ENCODE peak calls at places on chromosome 18, in eight cellular contexts. One of them, this sample, is unnamed. For H3K9me3, the result is how much of the 10 kb centered on the place peaks cover.

GRCh38 chr18:57802166-57802868 is 798 bp downstream of the ATP8B1 start:
- DNase-seq in A673: no peak
- DNase-seq in stomach: no peak
- DNase-seq in heart left ventricle: no peak
- DNase-seq in uterus: no peak
- DNase-seq in CD8-positive, alpha-beta T cell: no peak
- DNase-seq in cardiac muscle cell: no peak
- DNase-seq in lower lobe of right lung: no peak
- DNase-seq in this sample: no peak

GRCh38 chr18:24534271-24534670 is 73.8 kb downstream of the HRH4 start:
- DNase-seq in A673: no peak
- DNase-seq in stomach: no peak
- DNase-seq in heart left ventricle: no peak
- DNase-seq in uterus: no peak
- DNase-seq in CD8-positive, alpha-beta T cell: no peak
- DNase-seq in cardiac muscle cell: no peak
- DNase-seq in lower lobe of right lung: no peak
- DNase-seq in this sample: no peak

GRCh38 chr18:51195602-51196115 is 1.8 kb downstream of the MEX3C start:
- DNase-seq in A673: peak
- DNase-seq in stomach: no peak
- DNase-seq in heart left ventricle: peak
- DNase-seq in uterus: no peak
- DNase-seq in CD8-positive, alpha-beta T cell: peak
- DNase-seq in cardiac muscle cell: peak
- DNase-seq in lower lobe of right lung: no peak
- DNase-seq in this sample: peak

GRCh38 chr18:65769653-65770052 is 18.8 kb downstream of the CDH7 start:
- DNase-seq in A673: no peak
- DNase-seq in stomach: no peak
- DNase-seq in heart left ventricle: no peak
- DNase-seq in uterus: no peak
- DNase-seq in CD8-positive, alpha-beta T cell: no peak
- DNase-seq in cardiac muscle cell: no peak
- DNase-seq in lower lobe of right lung: no peak
- DNase-seq in this sample: no peak

GRCh38 chr18:986071-986470 is 81.4 kb downstream of the ADCYAP1 start:
- DNase-seq in A673: no peak
- DNase-seq in stomach: no peak
- DNase-seq in heart left ventricle: no peak
- DNase-seq in uterus: no peak
- DNase-seq in CD8-positive, alpha-beta T cell: no peak
- DNase-seq in cardiac muscle cell: no peak
- DNase-seq in lower lobe of right lung: no peak
- DNase-seq in this sample: no peak

GRCh38 chr18:75210274-75211001 is at the start of gene TSHZ1:
- DNase-seq in A673: peak
- DNase-seq in stomach: peak
- DNase-seq in heart left ventricle: peak
- DNase-seq in uterus: peak
- DNase-seq in CD8-positive, alpha-beta T cell: peak
- DNase-seq in cardiac muscle cell: peak
- DNase-seq in lower lobe of right lung: no peak
- DNase-seq in this sample: peak

GRCh38 chr18:75478996-75479870 is 51.7 kb upstream of the SMIM21 start:
- DNase-seq in A673: peak
- DNase-seq in stomach: no peak
- DNase-seq in heart left ventricle: no peak
- DNase-seq in uterus: peak
- DNase-seq in CD8-positive, alpha-beta T cell: no peak
- DNase-seq in cardiac muscle cell: peak
- DNase-seq in lower lobe of right lung: no peak
- DNase-seq in this sample: no peak

GRCh38 chr18:50313031-50313607 is 25.6 kb upstream of the CXXC1 start:
- DNase-seq in A673: no peak
- DNase-seq in stomach: no peak
- DNase-seq in heart left ventricle: no peak
- DNase-seq in uterus: no peak
- DNase-seq in CD8-positive, alpha-beta T cell: no peak
- DNase-seq in cardiac muscle cell: no peak
- DNase-seq in lower lobe of right lung: no peak
- DNase-seq in this sample: no peak

GRCh38 chr18:51011709-51012108 is 18.3 kb upstream of the SMAD4 start:
- DNase-seq in A673: no peak
- DNase-seq in stomach: no peak
- DNase-seq in heart left ventricle: no peak
- DNase-seq in uterus: no peak
- DNase-seq in CD8-positive, alpha-beta T cell: no peak
- DNase-seq in cardiac muscle cell: no peak
- DNase-seq in lower lobe of right lung: no peak
- DNase-seq in this sample: no peak

GRCh38 chr18:14748496-14748895 is 524 bp downstream of the ANKRD30B start:
- DNase-seq in A673: no peak
- DNase-seq in stomach: no peak
- DNase-seq in heart left ventricle: no peak
- DNase-seq in uterus: no peak
- DNase-seq in CD8-positive, alpha-beta T cell: no peak
- DNase-seq in cardiac muscle cell: no peak
- DNase-seq in lower lobe of right lung: no peak
- DNase-seq in this sample: no peak

GRCh38 chr18:69845588-69846506 is 101.8 kb downstream of the CD226 start:
- DNase-seq in A673: peak
- DNase-seq in stomach: no peak
- DNase-seq in heart left ventricle: no peak
- DNase-seq in uterus: no peak
- DNase-seq in CD8-positive, alpha-beta T cell: no peak
- DNase-seq in cardiac muscle cell: peak
- DNase-seq in lower lobe of right lung: no peak
- DNase-seq in this sample: peak

GRCh38 chr18:77131652-77132368 is 773 bp downstream of the MBP start:
- DNase-seq in A673: no peak
- DNase-seq in stomach: peak
- DNase-seq in heart left ventricle: peak
- DNase-seq in uterus: peak
- DNase-seq in CD8-positive, alpha-beta T cell: peak
- DNase-seq in cardiac muscle cell: peak
- DNase-seq in lower lobe of right lung: peak
- DNase-seq in this sample: peak

DNA sequence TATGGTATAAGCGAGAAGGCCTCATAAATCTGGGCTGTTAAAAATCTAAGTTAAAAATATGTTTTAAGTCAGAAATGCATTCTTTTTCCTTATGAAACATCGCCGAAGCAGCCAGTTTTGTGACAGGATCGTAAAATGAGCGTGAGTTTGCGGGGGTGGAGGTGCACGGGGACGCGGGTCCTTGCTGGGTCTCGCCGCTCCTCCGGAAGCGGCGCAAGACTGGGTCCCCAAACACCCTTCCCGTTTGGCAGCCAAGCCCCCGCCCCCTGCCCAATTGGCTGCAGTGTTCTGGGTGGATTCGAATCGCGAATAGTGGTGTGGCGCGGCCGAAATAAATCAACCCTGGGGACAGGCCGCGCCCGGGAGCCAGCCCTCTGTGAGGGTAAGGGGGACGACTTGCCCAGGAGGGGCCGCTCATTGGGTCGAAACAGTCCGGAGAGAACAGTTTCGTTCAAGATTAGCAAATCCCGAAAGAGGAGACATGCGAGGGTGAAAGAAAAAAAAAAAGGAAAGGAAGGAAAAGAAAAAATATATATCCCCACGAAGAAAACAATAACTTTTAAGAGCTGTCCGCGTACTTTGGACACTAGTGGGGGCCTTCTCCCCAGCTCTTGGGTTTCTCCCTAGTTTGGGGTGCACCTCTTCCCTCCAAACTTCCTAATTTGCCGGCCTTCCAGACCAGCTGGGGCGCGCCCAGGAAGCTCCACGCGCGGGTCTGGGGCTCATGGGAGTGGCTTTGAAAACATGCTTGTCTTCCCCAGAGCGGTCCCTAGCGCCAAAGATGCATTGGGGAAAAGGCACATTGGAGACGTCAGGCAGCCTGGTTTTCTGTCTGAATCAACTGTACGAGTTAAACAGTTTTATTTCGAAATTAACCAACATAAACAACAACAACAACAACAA is 3.1 kb upstream of the GATA6 start:
- DNase-seq in A673: peak
- DNase-seq in stomach: peak
- DNase-seq in heart left ventricle: peak
- DNase-seq in uterus: peak
- DNase-seq in CD8-positive, alpha-beta T cell: no peak
- DNase-seq in cardiac muscle cell: peak
- DNase-seq in lower lobe of right lung: no peak
- DNase-seq in this sample: peak
- H3K4me3 ChIP-seq in A673: no peak
- H3K4me3 ChIP-seq in stomach: peak
- H3K4me3 ChIP-seq in heart left ventricle: peak
- H3K4me3 ChIP-seq in uterus: peak
- H3K4me3 ChIP-seq in CD8-positive, alpha-beta T cell: no peak
- H3K4me3 ChIP-seq in cardiac muscle cell: peak
- H3K4me3 ChIP-seq in lower lobe of right lung: peak
- H3K4me3 ChIP-seq in this sample: peak

DNA sequence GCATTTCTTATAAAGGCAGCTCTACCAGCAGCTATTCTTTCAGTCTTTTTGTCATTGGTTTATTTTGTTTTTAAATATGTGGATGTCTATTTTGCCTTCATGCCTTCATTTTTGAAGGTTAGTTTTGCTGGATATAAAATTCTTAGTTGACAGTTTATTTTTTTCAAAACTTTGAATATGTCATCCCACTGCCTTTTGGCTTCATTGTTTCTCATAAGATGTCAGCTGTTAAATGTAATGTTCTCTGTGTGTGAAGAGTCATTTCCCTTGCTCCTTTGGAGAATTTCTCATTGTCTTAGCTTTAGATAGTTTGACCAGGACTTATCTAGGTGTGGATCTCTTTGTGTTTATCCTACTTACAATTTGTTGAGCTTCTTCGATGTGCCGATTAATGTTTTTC is 213.5 kb downstream of the KIAA1328 start:
- DNase-seq in A673: no peak
- DNase-seq in stomach: no peak
- DNase-seq in heart left ventricle: no peak
- DNase-seq in uterus: no peak
- DNase-seq in CD8-positive, alpha-beta T cell: no peak
- DNase-seq in cardiac muscle cell: no peak
- DNase-seq in lower lobe of right lung: no peak
- DNase-seq in this sample: no peak
- H3K9me3 ChIP-seq in A673: under half
- H3K9me3 ChIP-seq in stomach: under half
- H3K9me3 ChIP-seq in heart left ventricle: under half
- H3K9me3 ChIP-seq in uterus: under half
- H3K9me3 ChIP-seq in CD8-positive, alpha-beta T cell: under half
- H3K9me3 ChIP-seq in cardiac muscle cell: under half
- H3K9me3 ChIP-seq in lower lobe of right lung: under half
- H3K9me3 ChIP-seq in this sample: under half

GRCh38 chr18:3121256-3121655 is 98.5 kb downstream of the MYOM1 start:
- DNase-seq in A673: no peak
- DNase-seq in stomach: no peak
- DNase-seq in heart left ventricle: no peak
- DNase-seq in uterus: no peak
- DNase-seq in CD8-positive, alpha-beta T cell: no peak
- DNase-seq in cardiac muscle cell: no peak
- DNase-seq in lower lobe of right lung: no peak
- DNase-seq in this sample: no peak
- TF ChIP-seq CTCF in A673: no peak
- TF ChIP-seq CTCF in stomach: no peak
- TF ChIP-seq CTCF in heart left ventricle: no peak
- TF ChIP-seq CTCF in uterus: no peak
- TF ChIP-seq CTCF in CD8-positive, alpha-beta T cell: no peak
- TF ChIP-seq CTCF in cardiac muscle cell: peak
- TF ChIP-seq CTCF in lower lobe of right lung: no peak
- TF ChIP-seq CTCF in this sample: no peak

DNA sequence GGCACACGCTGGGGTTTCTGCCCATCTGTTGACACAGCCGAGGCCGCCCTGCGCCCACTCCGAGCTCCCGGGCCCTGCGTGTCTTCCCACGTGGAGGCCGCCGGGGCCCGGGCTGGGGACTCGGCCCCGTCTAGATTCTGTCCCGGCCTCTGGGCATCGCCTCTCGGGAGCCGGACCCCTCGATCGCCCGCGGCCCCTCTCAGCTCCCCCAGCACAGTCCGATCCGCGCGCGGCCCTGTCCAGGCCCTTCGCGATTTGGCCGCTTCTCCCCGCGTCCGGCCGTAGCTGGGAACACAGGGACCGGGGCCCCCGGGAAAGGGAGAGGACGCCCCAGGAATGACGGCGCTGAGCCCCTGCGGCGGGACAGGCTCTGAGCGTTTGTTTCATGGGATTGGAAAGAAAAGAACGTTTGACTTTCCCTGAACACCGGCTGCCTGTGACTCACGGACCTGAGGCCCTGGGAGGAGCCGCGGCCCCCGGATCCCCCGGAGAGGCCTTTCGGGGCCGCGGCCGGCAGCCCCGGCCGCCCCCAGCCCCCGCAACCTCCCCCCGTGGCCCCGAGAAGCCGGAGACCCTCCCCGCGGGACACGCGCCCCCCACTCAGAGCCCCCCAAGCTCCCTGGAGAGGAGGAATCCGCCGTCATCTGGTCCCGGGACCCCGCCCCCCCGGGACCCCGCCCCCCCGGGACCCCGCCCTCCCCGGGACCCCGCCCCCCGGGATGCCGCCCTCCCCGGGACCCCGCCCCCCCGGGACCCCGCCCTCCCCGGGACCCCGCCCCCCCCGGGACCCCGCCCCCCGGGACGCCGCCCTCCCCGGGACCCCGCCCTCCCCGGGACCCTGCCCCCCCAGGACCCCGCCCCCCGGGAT is 62.7 kb upstream of the CTDP1 start:
- DNase-seq in A673: peak
- DNase-seq in stomach: no peak
- DNase-seq in heart left ventricle: peak
- DNase-seq in uterus: no peak
- DNase-seq in CD8-positive, alpha-beta T cell: no peak
- DNase-seq in cardiac muscle cell: no peak
- DNase-seq in lower lobe of right lung: peak
- DNase-seq in this sample: no peak
- H3K4me3 ChIP-seq in A673: peak
- H3K4me3 ChIP-seq in stomach: peak
- H3K4me3 ChIP-seq in heart left ventricle: peak
- H3K4me3 ChIP-seq in uterus: peak
- H3K4me3 ChIP-seq in CD8-positive, alpha-beta T cell: no peak
- H3K4me3 ChIP-seq in cardiac muscle cell: peak
- H3K4me3 ChIP-seq in lower lobe of right lung: peak
- H3K4me3 ChIP-seq in this sample: no peak

GRCh38 chr18:8411492-8411891 is 197.7 kb upstream of the RAB12 start:
- DNase-seq in A673: no peak
- DNase-seq in stomach: no peak
- DNase-seq in heart left ventricle: no peak
- DNase-seq in uterus: no peak
- DNase-seq in CD8-positive, alpha-beta T cell: no peak
- DNase-seq in cardiac muscle cell: no peak
- DNase-seq in lower lobe of right lung: no peak
- DNase-seq in this sample: no peak
- H3K9me3 ChIP-seq in A673: under half
- H3K9me3 ChIP-seq in stomach: under half
- H3K9me3 ChIP-seq in heart left ventricle: under half
- H3K9me3 ChIP-seq in uterus: under half
- H3K9me3 ChIP-seq in CD8-positive, alpha-beta T cell: under half
- H3K9me3 ChIP-seq in cardiac muscle cell: under half
- H3K9me3 ChIP-seq in lower lobe of right lung: under half
- H3K9me3 ChIP-seq in this sample: under half

DNA sequence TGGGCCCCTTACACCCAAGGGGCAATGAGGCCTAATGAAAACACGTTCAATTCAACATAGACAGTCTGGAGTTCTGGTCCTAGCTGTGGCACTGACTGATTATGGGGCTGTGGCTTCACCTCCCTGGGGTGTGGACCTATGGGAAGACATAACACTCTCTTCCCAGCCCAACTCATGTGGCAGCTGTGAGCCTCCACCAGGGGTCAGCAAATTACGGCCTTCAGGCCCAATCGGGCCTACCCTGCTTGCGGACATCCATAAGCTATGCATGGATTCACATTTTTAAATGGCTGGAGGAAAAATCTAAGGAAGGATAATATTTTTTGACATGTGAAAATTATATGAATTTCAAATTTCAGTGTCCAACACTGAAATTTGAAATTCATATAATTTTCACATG is 101.3 kb downstream of the LOXHD1 start:
- DNase-seq in A673: peak
- DNase-seq in stomach: no peak
- DNase-seq in heart left ventricle: no peak
- DNase-seq in uterus: no peak
- DNase-seq in CD8-positive, alpha-beta T cell: no peak
- DNase-seq in cardiac muscle cell: peak
- DNase-seq in lower lobe of right lung: no peak
- DNase-seq in this sample: no peak
- TF ChIP-seq CTCF in A673: peak
- TF ChIP-seq CTCF in stomach: no peak
- TF ChIP-seq CTCF in heart left ventricle: peak
- TF ChIP-seq CTCF in uterus: no peak
- TF ChIP-seq CTCF in CD8-positive, alpha-beta T cell: no peak
- TF ChIP-seq CTCF in cardiac muscle cell: peak
- TF ChIP-seq CTCF in lower lobe of right lung: peak
- TF ChIP-seq CTCF in this sample: no peak

This sample was measured in colonic mucosa.